ENCODE peak calls at places on chromosomes 5 and 9, in six cellular contexts. One of them, this sample, is unnamed.

GRCh38 chr5:37770791-37771190 is 69.0 kb downstream of the GDNF start:
- DNase-seq in naive thymus-derived CD4-positive, alpha-beta T cell: no peak
- DNase-seq in PC-3: peak
- DNase-seq in HFFc6: no peak
- DNase-seq in ELR: no peak
- DNase-seq in NCI-H1092 treated with DMSO at 0.1 percent for 48 hours: no peak
- DNase-seq in this sample: no peak

GRCh38 chr9:129494113-129494789 is 126.7 kb downstream of the C9orf50 start:
- DNase-seq in ELR: no peak
- DNase-seq in HFFc6: no peak
- DNase-seq in PC-3: no peak
- DNase-seq in naive thymus-derived CD4-positive, alpha-beta T cell: no peak
- DNase-seq in NCI-H1092 treated with DMSO at 0.1 percent for 48 hours: no peak
- DNase-seq in this sample: no peak

GRCh38 chr9:133999866-134000265 is 7.7 kb upstream of the VAV2 start:
- DNase-seq in HFFc6: no peak
- DNase-seq in PC-3: no peak
- DNase-seq in NCI-H1092 treated with DMSO at 0.1 percent for 48 hours: no peak
- DNase-seq in ELR: no peak
- DNase-seq in naive thymus-derived CD4-positive, alpha-beta T cell: no peak
- DNase-seq in this sample: no peak

GRCh38 chr9:100619665-100620064 is 41.8 kb downstream of the CAVIN4 start:
- DNase-seq in HFFc6: no peak
- DNase-seq in PC-3: no peak
- DNase-seq in NCI-H1092 treated with DMSO at 0.1 percent for 48 hours: no peak
- DNase-seq in naive thymus-derived CD4-positive, alpha-beta T cell: no peak
- DNase-seq in ELR: no peak
- DNase-seq in this sample: no peak

GRCh38 chr5:139470821-139471300 is at the start of gene SMIM33:
- DNase-seq in PC-3: no peak
- DNase-seq in NCI-H1092 treated with DMSO at 0.1 percent for 48 hours: no peak
- DNase-seq in HFFc6: no peak
- DNase-seq in naive thymus-derived CD4-positive, alpha-beta T cell: peak
- DNase-seq in ELR: no peak
- DNase-seq in this sample: no peak

GRCh38 chr5:126865299-126865698 is 88.4 kb downstream of the LMNB1 start:
- DNase-seq in naive thymus-derived CD4-positive, alpha-beta T cell: no peak
- DNase-seq in NCI-H1092 treated with DMSO at 0.1 percent for 48 hours: no peak
- DNase-seq in HFFc6: peak
- DNase-seq in PC-3: peak
- DNase-seq in ELR: peak
- DNase-seq in this sample: no peak

GRCh38 chr9:87285183-87285582 is 212.5 kb upstream of the DAPK1 start:
- DNase-seq in ELR: no peak
- DNase-seq in NCI-H1092 treated with DMSO at 0.1 percent for 48 hours: peak
- DNase-seq in naive thymus-derived CD4-positive, alpha-beta T cell: no peak
- DNase-seq in HFFc6: no peak
- DNase-seq in PC-3: no peak
- DNase-seq in this sample: no peak

GRCh38 chr5:42811591-42812392 is at the start of gene SELENOP:
- DNase-seq in naive thymus-derived CD4-positive, alpha-beta T cell: no peak
- DNase-seq in PC-3: peak
- DNase-seq in HFFc6: no peak
- DNase-seq in ELR: no peak
- DNase-seq in NCI-H1092 treated with DMSO at 0.1 percent for 48 hours: no peak
- DNase-seq in this sample: peak

GRCh38 chr5:143860211-143860610 is 48.2 kb downstream of the HMHB1 start:
- DNase-seq in ELR: no peak
- DNase-seq in NCI-H1092 treated with DMSO at 0.1 percent for 48 hours: no peak
- DNase-seq in naive thymus-derived CD4-positive, alpha-beta T cell: no peak
- DNase-seq in PC-3: no peak
- DNase-seq in HFFc6: no peak
- DNase-seq in this sample: no peak

GRCh38 chr5:79793722-79794121 is 104.1 kb downstream of the CMYA5 start:
- DNase-seq in PC-3: no peak
- DNase-seq in naive thymus-derived CD4-positive, alpha-beta T cell: no peak
- DNase-seq in HFFc6: no peak
- DNase-seq in ELR: no peak
- DNase-seq in NCI-H1092 treated with DMSO at 0.1 percent for 48 hours: no peak
- DNase-seq in this sample: no peak

GRCh38 chr9:38039907-38040682 is 28.9 kb downstream of the SHB start:
- DNase-seq in NCI-H1092 treated with DMSO at 0.1 percent for 48 hours: no peak
- DNase-seq in ELR: no peak
- DNase-seq in HFFc6: no peak
- DNase-seq in naive thymus-derived CD4-positive, alpha-beta T cell: no peak
- DNase-seq in PC-3: no peak
- DNase-seq in this sample: no peak

GRCh38 chr5:141973871-141974595 is 5.1 kb downstream of the RNF14 start:
- DNase-seq in PC-3: peak
- DNase-seq in HFFc6: peak
- DNase-seq in NCI-H1092 treated with DMSO at 0.1 percent for 48 hours: no peak
- DNase-seq in ELR: peak
- DNase-seq in naive thymus-derived CD4-positive, alpha-beta T cell: no peak
- DNase-seq in this sample: no peak

GRCh38 chr5:143045062-143045461 is 274.9 kb downstream of the ARHGAP26 start:
- DNase-seq in PC-3: no peak
- DNase-seq in ELR: no peak
- DNase-seq in NCI-H1092 treated with DMSO at 0.1 percent for 48 hours: no peak
- DNase-seq in naive thymus-derived CD4-positive, alpha-beta T cell: no peak
- DNase-seq in HFFc6: no peak
- DNase-seq in this sample: no peak

GRCh38 chr9:129987047-129987446 is 55.9 kb downstream of the FNBP1 start:
- DNase-seq in naive thymus-derived CD4-positive, alpha-beta T cell: no peak
- DNase-seq in PC-3: no peak
- DNase-seq in NCI-H1092 treated with DMSO at 0.1 percent for 48 hours: no peak
- DNase-seq in HFFc6: no peak
- DNase-seq in ELR: no peak
- DNase-seq in this sample: no peak

GRCh38 chr5:126499742-126500396 is 76.7 kb downstream of the GRAMD2B start:
- DNase-seq in naive thymus-derived CD4-positive, alpha-beta T cell: peak
- DNase-seq in NCI-H1092 treated with DMSO at 0.1 percent for 48 hours: no peak
- DNase-seq in ELR: peak
- DNase-seq in HFFc6: no peak
- DNase-seq in PC-3: peak
- DNase-seq in this sample: no peak

GRCh38 chr9:100700689-100701318 is 122.9 kb downstream of the CAVIN4 start:
- DNase-seq in NCI-H1092 treated with DMSO at 0.1 percent for 48 hours: peak
- DNase-seq in HFFc6: no peak
- DNase-seq in naive thymus-derived CD4-positive, alpha-beta T cell: no peak
- DNase-seq in ELR: peak
- DNase-seq in PC-3: peak
- DNase-seq in this sample: no peak

GRCh38 chr9:116951588-116952433 is 264.7 kb downstream of the TRIM32 start:
- DNase-seq in PC-3: peak
- DNase-seq in ELR: peak
- DNase-seq in HFFc6: peak
- DNase-seq in naive thymus-derived CD4-positive, alpha-beta T cell: no peak
- DNase-seq in NCI-H1092 treated with DMSO at 0.1 percent for 48 hours: no peak
- DNase-seq in this sample: no peak

GRCh38 chr9:7239708-7240107 is 481.9 kb downstream of the KDM4C start:
- DNase-seq in PC-3: no peak
- DNase-seq in NCI-H1092 treated with DMSO at 0.1 percent for 48 hours: no peak
- DNase-seq in naive thymus-derived CD4-positive, alpha-beta T cell: no peak
- DNase-seq in ELR: no peak
- DNase-seq in HFFc6: no peak
- DNase-seq in this sample: no peak

GRCh38 chr9:113649054-113649453 is 185.5 kb downstream of the RGS3 start:
- DNase-seq in HFFc6: no peak
- DNase-seq in NCI-H1092 treated with DMSO at 0.1 percent for 48 hours: peak
- DNase-seq in ELR: no peak
- DNase-seq in naive thymus-derived CD4-positive, alpha-beta T cell: no peak
- DNase-seq in PC-3: no peak
- DNase-seq in this sample: no peak

GRCh38 chr9:70083429-70083828 is 39.8 kb downstream of the MAMDC2 start:
- DNase-seq in NCI-H1092 treated with DMSO at 0.1 percent for 48 hours: no peak
- DNase-seq in PC-3: no peak
- DNase-seq in naive thymus-derived CD4-positive, alpha-beta T cell: no peak
- DNase-seq in HFFc6: no peak
- DNase-seq in ELR: no peak
- DNase-seq in this sample: no peak

GRCh38 chr5:55278778-55279177 is 28.7 kb downstream of the DHX29 start:
- DNase-seq in naive thymus-derived CD4-positive, alpha-beta T cell: no peak
- DNase-seq in NCI-H1092 treated with DMSO at 0.1 percent for 48 hours: no peak
- DNase-seq in HFFc6: peak
- DNase-seq in PC-3: peak
- DNase-seq in ELR: peak
- DNase-seq in this sample: no peak

GRCh38 chr5:31273631-31274378 is 80.3 kb downstream of the CDH6 start:
- DNase-seq in PC-3: no peak
- DNase-seq in naive thymus-derived CD4-positive, alpha-beta T cell: no peak
- DNase-seq in HFFc6: no peak
- DNase-seq in ELR: no peak
- DNase-seq in NCI-H1092 treated with DMSO at 0.1 percent for 48 hours: no peak
- DNase-seq in this sample: no peak

GRCh38 chr5:147348046-147348445 is 113.2 kb downstream of the STK32A start:
- DNase-seq in ELR: no peak
- DNase-seq in naive thymus-derived CD4-positive, alpha-beta T cell: no peak
- DNase-seq in HFFc6: peak
- DNase-seq in PC-3: peak
- DNase-seq in NCI-H1092 treated with DMSO at 0.1 percent for 48 hours: no peak
- DNase-seq in this sample: no peak

GRCh38 chr9:124475158-124475867 is 25.1 kb downstream of the ADGRD2 start:
- DNase-seq in ELR: no peak
- DNase-seq in PC-3: no peak
- DNase-seq in NCI-H1092 treated with DMSO at 0.1 percent for 48 hours: no peak
- DNase-seq in naive thymus-derived CD4-positive, alpha-beta T cell: no peak
- DNase-seq in HFFc6: no peak
- DNase-seq in this sample: no peak

GRCh38 chr9:132995121-132995420 is 16.6 kb downstream of the GFI1B start:
- DNase-seq in naive thymus-derived CD4-positive, alpha-beta T cell: no peak
- DNase-seq in HFFc6: no peak
- DNase-seq in ELR: no peak
- DNase-seq in PC-3: no peak
- DNase-seq in NCI-H1092 treated with DMSO at 0.1 percent for 48 hours: no peak
- DNase-seq in this sample: no peak

GRCh38 chr9:98226516-98226915 is 28.9 kb downstream of the TBC1D2 start:
- DNase-seq in naive thymus-derived CD4-positive, alpha-beta T cell: no peak
- DNase-seq in NCI-H1092 treated with DMSO at 0.1 percent for 48 hours: no peak
- DNase-seq in ELR: peak
- DNase-seq in HFFc6: no peak
- DNase-seq in PC-3: peak
- DNase-seq in this sample: no peak

GRCh38 chr9:128735373-128735772 is 11.4 kb upstream of the ZDHHC12 start:
- DNase-seq in naive thymus-derived CD4-positive, alpha-beta T cell: no peak
- DNase-seq in HFFc6: no peak
- DNase-seq in PC-3: no peak
- DNase-seq in NCI-H1092 treated with DMSO at 0.1 percent for 48 hours: no peak
- DNase-seq in ELR: no peak
- DNase-seq in this sample: no peak

GRCh38 chr5:17897776-17898175 is 263.5 kb downstream of the TAF11L14 start:
- DNase-seq in PC-3: no peak
- DNase-seq in ELR: no peak
- DNase-seq in NCI-H1092 treated with DMSO at 0.1 percent for 48 hours: no peak
- DNase-seq in HFFc6: no peak
- DNase-seq in naive thymus-derived CD4-positive, alpha-beta T cell: no peak
- DNase-seq in this sample: no peak